ENCODE peak calls at places on chromosomes 12 and 14, in eight cellular contexts. W is HCT116, X is fibroblast of lung, G is lower lobe of right lung, H is sigmoid colon, Q is heart left ventricle, S is heart right ventricle, Z is A549. C is an unnamed sample.

GRCh38 chr12:116592116-116592637 is 33.0 kb downstream of the MAP1LC3B2 start:
- DNase-seq in S (peak; percentile 30), Z (no peak), X (no peak), W (no peak), Q (no peak), G (peak; percentile 79), H (no peak), C (peak; percentile 83)

GRCh38 chr14:61077946-61078738 is 97.1 kb downstream of the SLC38A6 start:
- DNase-seq in W (no peak), Z (no peak), S (no peak), G (no peak), Q (no peak), X (no peak), H (no peak), C (no peak)

GRCh38 chr14:63174760-63175191 is 29.5 kb upstream of the RHOJ start:
- DNase-seq in W (peak; percentile 12), Z (peak; percentile 34), X (peak; percentile 77), Q (no peak), S (no peak), H (no peak), G (no peak), C (peak; percentile 15)

GRCh38 chr14:99809864-99810854 is 16.9 kb downstream of the EML1 start:
- DNase-seq in X (no peak), G (no peak), Q (peak; percentile 70), W (no peak), Z (no peak), S (peak; percentile 48), H (peak; percentile 83), C (peak; percentile 57)

GRCh38 chr14:28754209-28754985 is 12.2 kb upstream of the FOXG1 start:
- DNase-seq in Q (no peak), G (no peak), Z (peak; percentile 40), W (no peak), X (peak; percentile 57), H (no peak), S (no peak), C (peak; percentile 59)

GRCh38 chr12:52805000-52805399 is 8.9 kb downstream of the KRT4 start:
- DNase-seq in X (no peak), Q (no peak), Z (peak; percentile 35), H (no peak), G (no peak), S (no peak), W (no peak), C (no peak)

GRCh38 chr14:87866116-87866515 is 126.9 kb downstream of the GALC start:
- DNase-seq in S (no peak), G (no peak), X (no peak), H (no peak), Q (no peak), W (no peak), Z (no peak), C (no peak)

GRCh38 chr12:50224026-50224692 is 57.0 kb upstream of the CERS5 start:
- DNase-seq in S (no peak), G (no peak), H (no peak), Z (peak; percentile 67), Q (no peak), W (peak; percentile 92), X (no peak), C (peak; percentile 76)

GRCh38 chr12:71655907-71656306 is 7.7 kb downstream of the ZFC3H1 start:
- DNase-seq in H (no peak), Q (no peak), Z (no peak), W (no peak), S (no peak), G (no peak), X (no peak), C (no peak)

GRCh38 chr14:95679995-95680735 is 6.1 kb upstream of the TCL1B start:
- DNase-seq in H (no peak), G (no peak), W (peak; percentile 13), Z (peak; percentile 29), Q (no peak), S (no peak), X (no peak), C (peak; percentile 69)

GRCh38 chr14:102138935-102139247 is 806 bp upstream of the WDR20 start:
- DNase-seq in Q (no peak), Z (no peak), W (no peak), G (no peak), X (no peak), H (no peak), S (no peak), C (peak; percentile 17)

GRCh38 chr14:69818760-69819191 is 21.7 kb upstream of the SLC10A1 start:
- DNase-seq in G (no peak), H (no peak), S (no peak), Z (peak; percentile 67), Q (peak; percentile 32), W (peak; percentile 66), X (peak; percentile 69), C (peak; percentile 39)

GRCh38 chr14:102924632-102925588 is 2.4 kb downstream of the AMN start:
- DNase-seq in S (no peak), G (peak; percentile 40), X (no peak), W (no peak), H (no peak), Q (no peak), Z (no peak), C (no peak)

GRCh38 chr14:28785096-28785952 is 18.7 kb downstream of the FOXG1 start:
- DNase-seq in H (no peak), S (no peak), X (no peak), W (no peak), G (no peak), Z (no peak), Q (no peak), C (no peak)

GRCh38 chr12:92244036-92244435 is 98.4 kb upstream of the BTG1 start:
- DNase-seq in H (peak; percentile 73), Q (no peak), Z (no peak), G (no peak), X (peak; percentile 92), S (no peak), W (no peak), C (peak; percentile 58)

GRCh38 chr14:54537651-54538050 is 27.9 kb downstream of the CGRRF1 start:
- DNase-seq in X (no peak), W (no peak), G (no peak), S (no peak), Z (peak; percentile 18), H (no peak), Q (no peak), C (no peak)

GRCh38 chr14:96564389-96564788 is 62.2 kb downstream of the PAPOLA start:
- DNase-seq in Z (no peak), Q (no peak), S (no peak), G (no peak), W (no peak), H (no peak), X (peak; percentile 21), C (no peak)

GRCh38 chr12:110635055-110635454 is 21.1 kb downstream of the TCTN1 start:
- DNase-seq in W (no peak), H (no peak), X (no peak), S (no peak), G (no peak), Z (no peak), Q (no peak), C (no peak)

GRCh38 chr12:45655186-45655585 is 74.3 kb upstream of the ARID2 start:
- DNase-seq in G (no peak), X (no peak), W (no peak), S (no peak), H (no peak), Z (peak; percentile 52), Q (no peak), C (peak; percentile 16)

GRCh38 chr12:114878781-114879180 is 194.8 kb upstream of the TBX3 start:
- DNase-seq in H (no peak), Q (no peak), G (no peak), X (no peak), S (no peak), W (no peak), Z (no peak), C (no peak)

GRCh38 chr12:11706509-11707331 is 57.2 kb downstream of the ETV6 start:
- DNase-seq in Q (no peak), Z (no peak), X (peak; percentile 45), S (no peak), W (no peak), H (no peak), G (no peak), C (peak; percentile 41)

GRCh38 chr12:65539062-65539461 is 260.6 kb downstream of the MSRB3 start:
- DNase-seq in S (no peak), W (no peak), Q (no peak), H (no peak), G (no peak), Z (no peak), X (no peak), C (no peak)
- H3K4me1 ChIP-seq in S (no peaks in the 10 kb centered on the region), W (peaks cover 43% of the 10 kb centered on the region), Q (no peaks in the 10 kb centered on the region), H (peaks cover 17% of the 10 kb centered on the region), G (peaks cover 7% of the 10 kb centered on the region), Z (peaks cover 21% of the 10 kb centered on the region), X (peaks cover 14% of the 10 kb centered on the region), C (no peaks in the 10 kb centered on the region)

DNA sequence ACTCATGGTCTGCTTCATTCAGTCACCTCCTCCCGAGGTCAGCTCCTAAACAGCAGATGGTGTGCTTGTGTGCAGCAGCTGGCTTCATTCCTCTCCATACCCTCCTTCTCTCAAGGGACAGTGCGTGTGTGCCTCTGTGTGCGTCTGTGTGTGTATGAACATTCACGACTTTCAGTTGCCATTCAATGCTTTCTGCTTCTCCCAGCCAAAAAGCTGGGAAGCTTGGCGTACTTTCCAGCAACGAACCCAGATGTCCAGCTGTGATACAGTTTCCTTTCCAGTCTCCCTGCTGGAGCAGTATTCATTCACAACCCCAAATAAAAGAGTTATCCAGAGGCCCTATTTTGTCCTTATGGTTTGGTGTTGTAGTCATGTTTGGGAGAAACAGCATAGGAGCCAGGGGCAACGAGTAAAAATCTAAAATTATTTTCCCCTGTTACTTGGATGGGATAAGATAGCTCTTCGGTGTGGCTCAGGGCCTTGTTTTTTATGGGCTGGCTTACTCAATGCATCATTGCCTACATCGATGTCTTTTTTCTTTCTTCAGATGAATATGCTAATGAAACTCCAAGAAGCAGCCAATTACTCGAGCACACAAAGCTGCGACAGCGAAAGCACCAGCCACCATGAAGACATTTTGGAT is 379.3 kb downstream of the NAV3 start:
- DNase-seq in S (peak; percentile 7), H (no peak), Q (peak; percentile 42), X (peak; percentile 81), W (no peak), Z (no peak), G (no peak), C (no peak)
- H3K27ac ChIP-seq in S (peak overlapping the region; percentile 49), H (no peak overlapping the region), Q (peak overlapping the region; percentile 28), X (peak overlapping the region; percentile 71), W (no peak overlapping the region), Z (no peak overlapping the region), G (no peak overlapping the region), C (no peak overlapping the region)

DNA sequence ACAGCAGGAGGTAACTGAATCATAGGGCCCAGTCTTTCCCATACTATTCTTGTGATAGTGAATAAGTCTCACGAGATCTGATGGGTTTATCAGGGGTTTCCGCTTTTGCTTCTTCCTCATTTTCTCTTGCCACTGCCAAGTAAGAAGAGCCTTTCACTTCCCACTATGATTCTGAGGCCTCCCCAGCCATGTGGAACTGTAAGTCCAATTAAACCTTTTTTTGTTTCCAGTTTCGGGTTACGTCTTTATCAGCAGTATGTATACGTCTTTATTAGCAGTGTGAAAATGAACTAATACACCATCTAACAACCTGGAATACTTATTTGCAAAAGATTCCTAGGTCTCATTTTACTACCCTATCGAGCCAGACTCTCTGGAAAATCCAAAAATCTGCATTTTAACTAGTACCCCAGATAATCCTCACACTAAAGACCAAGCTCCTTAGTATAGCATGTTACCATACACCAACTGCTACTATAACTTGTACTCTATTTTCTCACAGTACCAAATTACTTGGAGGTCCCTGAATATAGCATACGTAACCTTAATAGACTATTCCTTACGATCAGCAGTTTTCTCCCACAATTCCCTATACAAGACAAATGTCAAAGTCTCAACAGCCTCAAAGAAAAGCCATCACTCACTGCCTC is 11.4 kb downstream of the GTF2A1 start:
- DNase-seq in Z (no peak), S (no peak), X (no peak), G (no peak), W (no peak), H (no peak), Q (no peak), C (peak; percentile 19)
- H3K4me1 ChIP-seq in Z (no peaks in the 10 kb centered on the region), S (no peaks in the 10 kb centered on the region), X (no peaks in the 10 kb centered on the region), G (no peaks in the 10 kb centered on the region), W (no peaks in the 10 kb centered on the region), H (peaks cover 18% of the 10 kb centered on the region), Q (peaks cover 12% of the 10 kb centered on the region), C (peaks cover 16% of the 10 kb centered on the region)

GRCh38 chr14:68546839-68547238 is 246.0 kb downstream of the ZFP36L1 start:
- DNase-seq in S (no peak), G (no peak), W (no peak), X (peak; percentile 86), Q (no peak), Z (peak; percentile 25), H (no peak), C (no peak)
- H3K27ac ChIP-seq in S (peak overlapping the region; percentile 92), G (peak overlapping the region; percentile 86), W (peak overlapping the region; percentile 98), X (peak overlapping the region; percentile 100), Q (peak overlapping the region; percentile 97), Z (peak overlapping the region; percentile 98), H (peak overlapping the region; percentile 96), C (peak overlapping the region; percentile 68)

C was measured in body of pancreas.